ENCODE peak calls at places on chromosomes 11 and 22, in ten cellular contexts. F is adrenal gland, W is transverse colon, H is endothelial cell of umbilical vein, V is IMR-90, I is K562, A is HCT116, S is right lobe of liver, N is uterus, E is sigmoid colon. Y is an unnamed sample.

GRCh38 chr11:16013649-16014275 is 342.6 kb downstream of the SOX6 start:
- DNase-seq in W (no peak), V (peak), E (no peak), A (no peak), I (no peak), N (no peak), H (no peak), S (no peak), F (no peak), Y (no peak)

GRCh38 chr11:125253795-125254525 is 89.4 kb downstream of the PKNOX2 start:
- DNase-seq in E (no peak), V (no peak), W (no peak), F (no peak), H (no peak), N (no peak), I (no peak), S (no peak), A (no peak), Y (no peak)

GRCh38 chr11:1701041-1701807 is 4.2 kb downstream of the KRTAP5-6 start:
- DNase-seq in W (no peak), A (no peak), V (no peak), N (no peak), S (no peak), I (no peak), F (no peak), H (no peak), E (no peak), Y (peak)

GRCh38 chr11:44638032-44638431 is 72.6 kb downstream of the CD82 start:
- DNase-seq in H (no peak), I (no peak), F (no peak), E (peak), N (no peak), V (no peak), W (peak), A (no peak), S (no peak), Y (peak)

GRCh38 chr11:47143322-47143721 is 33.4 kb downstream of the ARFGAP2 start:
- DNase-seq in H (peak), E (peak), I (no peak), W (no peak), V (peak), N (no peak), F (no peak), A (no peak), S (no peak), Y (no peak)

GRCh38 chr11:80958414-80958813 is 1517.6 kb upstream of the TENM4 start:
- DNase-seq in V (peak), N (no peak), F (no peak), E (no peak), A (no peak), W (no peak), H (no peak), I (no peak), S (no peak), Y (no peak)

GRCh38 chr11:111775024-111775710 is 9.0 kb upstream of the PPP2R1B start:
- DNase-seq in N (no peak), S (peak), A (no peak), E (no peak), V (peak), H (peak), F (peak), W (peak), I (no peak), Y (no peak)

GRCh38 chr11:130806746-130807145 is 109.5 kb downstream of the SNX19 start:
- DNase-seq in V (no peak), W (no peak), H (no peak), I (no peak), N (no peak), F (no peak), S (no peak), E (no peak), A (no peak), Y (no peak)

GRCh38 chr11:34351051-34351450 is 6.8 kb downstream of the ABTB2 start:
- DNase-seq in F (no peak), A (no peak), E (no peak), I (no peak), W (no peak), V (no peak), N (no peak), H (no peak), S (no peak), Y (no peak)

GRCh38 chr22:46661221-46661851 is 41.1 kb downstream of the GRAMD4 start:
- DNase-seq in V (peak), I (no peak), E (no peak), N (no peak), F (peak), W (no peak), A (peak), S (peak), H (no peak), Y (no peak)

GRCh38 chr11:76801736-76802135 is 18.6 kb downstream of the TSKU start:
- DNase-seq in H (no peak), I (no peak), E (no peak), N (no peak), W (no peak), F (no peak), S (no peak), A (no peak), V (peak), Y (no peak)

DNA sequence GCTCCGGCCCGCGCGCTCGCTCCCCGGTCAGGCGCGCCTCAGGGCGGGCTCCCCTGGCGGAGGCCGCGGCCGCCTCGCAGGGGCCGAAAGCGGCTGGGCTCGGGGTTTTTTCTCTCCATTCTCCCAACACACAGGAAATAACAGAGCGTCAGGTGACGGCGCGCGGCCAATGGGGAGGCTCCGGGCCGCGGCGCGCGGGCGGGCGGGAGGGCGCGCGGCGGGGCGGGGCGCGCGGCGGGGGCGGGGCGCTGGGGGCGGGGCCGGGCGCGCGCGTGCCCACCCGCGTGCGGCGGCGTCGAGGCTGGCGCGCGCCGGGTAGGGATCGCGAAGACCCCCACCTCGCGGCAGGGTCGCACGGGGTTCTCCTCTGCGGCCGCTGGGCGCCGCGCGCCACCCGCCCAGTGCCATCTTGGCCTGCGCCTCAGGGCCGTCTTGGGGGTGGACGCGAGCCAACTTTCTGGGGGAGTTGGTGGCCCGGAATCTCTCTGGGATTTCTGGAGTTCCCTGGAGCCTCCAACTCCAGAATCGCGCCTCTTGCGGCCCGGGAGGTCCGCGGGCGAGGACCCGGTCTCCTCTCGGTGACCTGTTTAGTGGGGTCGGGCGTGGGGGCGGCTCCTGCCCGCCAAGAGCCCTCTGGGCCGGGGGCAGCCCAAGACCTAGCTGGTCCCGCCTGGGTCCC is at the start of gene TCF20:
- DNase-seq in N (peak), W (peak), A (peak), I (peak), V (peak), E (peak), S (peak), F (peak), H (peak), Y (peak)
- TF ChIP-seq POLR2A in N (no peak), W (no peak), A (peak), I (no peak), V (no peak), E (no peak), S (no peak), F (no peak), H (no peak), Y (no peak)

GRCh38 chr22:35894937-35895708 is 133.5 kb downstream of the RBFOX2 start:
- DNase-seq in S (no peak), H (no peak), V (peak), W (peak), F (peak), I (no peak), A (no peak), E (peak), N (peak), Y (no peak)
- H3K4me3 ChIP-seq in S (no peak), H (no peak), V (no peak), W (peak), F (no peak), I (no peak), A (no peak), E (peak), N (peak), Y (no peak)

DNA sequence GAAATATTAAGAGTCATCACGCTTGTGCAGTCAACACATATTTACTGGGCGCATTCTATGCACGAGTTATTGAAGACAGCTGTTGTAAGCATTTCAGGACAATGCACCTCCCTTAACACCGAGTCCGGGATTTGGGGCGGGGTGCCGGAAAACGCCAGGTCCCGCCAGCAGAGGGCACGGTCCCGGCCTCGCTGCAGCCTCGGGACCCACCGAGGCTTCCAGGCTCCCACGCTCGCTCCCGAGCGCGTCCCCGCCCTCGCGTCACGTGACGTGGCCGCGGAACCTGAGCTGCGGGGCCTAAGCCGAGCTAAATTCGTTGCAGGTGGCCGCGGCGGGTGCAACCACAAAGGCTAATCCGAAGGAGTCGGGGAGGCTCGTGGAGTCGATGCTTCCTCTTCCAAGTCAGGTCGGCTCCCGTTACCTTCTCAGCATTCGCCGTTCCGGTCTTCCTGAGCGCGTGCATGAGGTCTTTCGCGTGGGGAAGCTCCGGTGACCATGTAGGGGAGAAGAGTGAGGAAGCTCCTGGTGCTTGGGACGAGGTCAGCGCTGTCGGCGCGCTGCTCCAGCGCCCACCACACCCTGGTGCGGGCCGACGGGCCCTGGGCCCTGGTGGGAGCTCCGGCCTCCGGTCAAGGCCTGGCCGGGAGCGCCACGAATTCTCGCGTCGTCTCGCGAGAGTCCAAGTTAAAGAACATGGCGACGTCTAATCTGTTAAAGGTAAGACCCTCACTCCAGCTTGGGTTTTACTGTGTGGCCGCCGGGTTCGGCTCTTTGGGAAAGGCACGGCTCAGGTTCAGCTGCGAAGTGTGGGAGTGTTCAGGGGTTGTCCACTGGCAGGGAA is at the start of gene CUL5:
- DNase-seq in H (peak), N (peak), S (peak), E (peak), F (peak), I (peak), V (peak), A (peak), W (peak), Y (peak)
- TF ChIP-seq POLR2A in H (peak), N (peak), S (peak), E (peak), F (peak), I (peak), V (peak), A (peak), W (peak), Y (no peak)

DNA sequence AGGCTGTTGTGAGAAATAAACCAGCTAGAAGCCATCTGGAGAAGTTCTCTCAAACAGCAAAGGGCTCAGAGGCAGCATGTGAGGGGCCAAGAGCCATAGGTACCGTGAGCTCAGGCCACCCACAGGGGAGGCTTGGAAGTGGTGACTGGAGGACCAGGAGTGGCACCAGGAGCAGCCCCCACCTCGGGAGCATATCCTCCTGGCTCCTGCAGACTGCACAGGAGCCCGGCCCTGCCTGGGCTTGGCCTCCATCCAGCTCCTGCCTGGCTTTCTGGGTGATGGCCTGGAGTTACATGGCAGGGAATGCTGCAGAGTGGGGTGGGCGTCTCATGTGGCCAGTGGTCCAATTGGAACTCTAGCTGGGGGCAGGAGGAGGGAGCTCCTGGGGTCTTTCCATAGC is 4.2 kb upstream of the MPPED1 start:
- DNase-seq in A (no peak), H (no peak), E (no peak), F (no peak), I (no peak), S (peak), W (no peak), V (no peak), N (no peak), Y (peak)
- H3K4me3 ChIP-seq in A (no peak), H (no peak), E (no peak), F (no peak), I (no peak), S (no peak), W (no peak), V (no peak), N (no peak), Y (no peak)

DNA sequence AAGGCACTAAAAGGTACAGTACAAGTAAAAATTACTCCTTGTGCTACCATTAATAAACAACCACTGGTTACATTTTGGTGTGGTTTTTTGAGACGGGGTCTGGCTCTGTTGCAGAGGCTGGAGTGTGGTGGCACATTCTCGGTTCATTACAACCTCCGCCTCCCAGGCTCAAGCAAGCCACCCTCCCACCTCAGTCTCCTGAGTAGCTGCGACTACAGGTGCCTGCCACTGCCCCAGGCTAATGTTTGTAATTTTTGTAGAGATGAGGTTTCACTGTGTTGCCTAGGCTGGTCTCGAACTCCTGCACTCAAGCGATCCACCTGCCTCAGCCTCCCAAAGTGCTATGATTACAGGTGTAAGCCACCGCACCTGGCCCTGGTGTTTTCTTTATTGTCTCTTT is 20.8 kb downstream of the TAF1D start:
- DNase-seq in W (no peak), A (no peak), F (no peak), S (no peak), I (no peak), H (no peak), E (no peak), N (no peak), V (no peak), Y (no peak)
- TF ChIP-seq POLR2A in W (no peak), A (no peak), F (no peak), S (no peak), I (no peak), H (no peak), E (no peak), N (no peak), V (no peak), Y (no peak)

GRCh38 chr11:10050561-10050960 is 243.5 kb downstream of the SBF2 start:
- DNase-seq in N (no peak), H (peak), A (no peak), F (no peak), S (no peak), W (no peak), I (no peak), V (peak), E (no peak), Y (no peak)
- H3K4me3 ChIP-seq in N (no peak), H (no peak), A (no peak), F (no peak), S (no peak), W (no peak), I (no peak), V (no peak), E (no peak), Y (no peak)